ENCODE peak calls at places on chromosomes 11 and 22, in six cellular contexts. B is H9, S is mesendoderm, J is neuronal stem cell, N is IMR-90, W is trophoblast cell. E is an unnamed sample.
A peak's percentile ranks its signal among the peaks of the same experiment; 100 is the strongest.

GRCh38 chr11:116193321-116194114 is 579.3 kb downstream of the BUD13 start:
- DNase-seq in B (peak; percentile 82), S (peak; percentile 89), J (peak; percentile 51), N (peak; percentile 62), W (peak; percentile 26), E (peak; percentile 36)

GRCh38 chr22:41092023-41092817 is at the start of gene EP300:
- DNase-seq in B (peak; percentile 62), S (peak; percentile 90), J (peak; percentile 64), N (peak; percentile 68), W (peak; percentile 42), E (peak; percentile 83)

GRCh38 chr11:102114032-102114431 is 3.8 kb downstream of the YAP1 start:
- DNase-seq in B (no peak), S (peak; percentile 46), J (no peak), N (peak; percentile 17), W (no peak), E (peak; percentile 26)

GRCh38 chr22:18110194-18110943 is at the start of gene TUBA8:
- DNase-seq in B (peak; percentile 52), S (peak; percentile 29), J (peak; percentile 30), N (peak; percentile 16), W (no peak), E (peak; percentile 21)

GRCh38 chr11:74311352-74311926 is at the start of gene P4HA3:
- DNase-seq in B (peak; percentile 87), S (peak; percentile 79), J (peak; percentile 39), N (peak; percentile 28), W (peak; percentile 41), E (peak; percentile 40)

GRCh38 chr11:117780456-117780855 is 16.6 kb downstream of the DSCAML1 start:
- DNase-seq in B (no peak), S (no peak), J (no peak), N (no peak), W (no peak), E (no peak)

GRCh38 chr11:17473071-17473744 is 3.4 kb downstream of the ABCC8 start:
- DNase-seq in B (peak; percentile 84), S (peak; percentile 93), J (no peak), N (peak; percentile 7), W (no peak), E (peak; percentile 30)

GRCh38 chr22:46902998-46903916 is 140.8 kb downstream of the TBC1D22A start:
- DNase-seq in B (peak; percentile 64), S (peak; percentile 36), J (no peak), N (no peak), W (no peak), E (no peak)

GRCh38 chr11:102912482-102912830 is 37.7 kb upstream of the MMP12 start:
- DNase-seq in B (no peak), S (peak; percentile 40), J (no peak), N (peak; percentile 9), W (no peak), E (no peak)

GRCh38 chr11:91625495-91625894 is 599.1 kb upstream of the FAT3 start:
- DNase-seq in B (no peak), S (no peak), J (no peak), N (no peak), W (no peak), E (peak; percentile 1)

GRCh38 chr22:39534591-39535301 is 2.2 kb upstream of the RPS19BP1 start:
- DNase-seq in B (peak; percentile 90), S (peak; percentile 85), J (peak; percentile 89), N (peak; percentile 53), W (peak; percentile 52), E (peak; percentile 67)

GRCh38 chr22:30245985-30246901 is at the start of gene LIF:
- DNase-seq in B (peak; percentile 56), S (peak; percentile 49), J (no peak), N (peak; percentile 86), W (no peak), E (peak; percentile 83)

GRCh38 chr11:132126973-132127900 is 756.8 kb downstream of the NTM start:
- DNase-seq in B (peak; percentile 37), S (peak; percentile 57), J (peak; percentile 36), N (peak; percentile 94), W (no peak), E (peak; percentile 78)

GRCh38 chr11:93541884-93542752 is 1.1 kb downstream of the SMCO4 start:
- DNase-seq in B (peak; percentile 72), S (peak; percentile 86), J (no peak), N (peak; percentile 77), W (peak; percentile 47), E (peak; percentile 84)

GRCh38 chr22:43109921-43110443 is 568 bp upstream of the BIK start:
- DNase-seq in B (peak; percentile 46), S (no peak), J (no peak), N (no peak), W (no peak), E (no peak)

GRCh38 chr11:95387319-95387718 is 156.3 kb upstream of the SESN3 start:
- DNase-seq in B (no peak), S (no peak), J (no peak), N (no peak), W (no peak), E (no peak)

GRCh38 chr11:67054851-67055523 is 1.7 kb upstream of the RHOD start:
- DNase-seq in B (no peak), S (peak; percentile 76), J (no peak), N (peak; percentile 88), W (peak; percentile 96), E (peak; percentile 91)

GRCh38 chr11:45252134-45252856 is 33.8 kb downstream of the SYT13 start:
- DNase-seq in B (peak; percentile 92), S (peak; percentile 84), J (peak; percentile 59), N (peak; percentile 7), W (peak; percentile 53), E (peak; percentile 54)

GRCh38 chr22:32649515-32650200 is 151.8 kb upstream of the TIMP3 start:
- DNase-seq in B (no peak), S (no peak), J (no peak), N (peak; percentile 81), W (no peak), E (peak; percentile 93)

GRCh38 chr22:26066534-26066933 is 102.7 kb upstream of the SEZ6L start:
- DNase-seq in B (peak; percentile 66), S (peak; percentile 89), J (peak; percentile 88), N (no peak), W (no peak), E (no peak)

GRCh38 chr11:28621648-28622215 is 513.5 kb downstream of the METTL15 start:
- DNase-seq in B (no peak), S (no peak), J (no peak), N (peak; percentile 29), W (no peak), E (peak; percentile 47)

GRCh38 chr11:134033696-134034491 is 35.0 kb upstream of the JAM3 start:
- DNase-seq in B (peak; percentile 95), S (peak; percentile 98), J (peak; percentile 72), N (peak; percentile 85), W (peak; percentile 46), E (peak; percentile 91)

GRCh38 chr11:9017773-9018172 is 14.0 kb upstream of the NRIP3 start:
- DNase-seq in B (no peak), S (no peak), J (no peak), N (peak; percentile 46), W (peak; percentile 27), E (peak; percentile 45)

GRCh38 chr22:27507935-27508504 is 293.5 kb downstream of the MN1 start:
- DNase-seq in B (no peak), S (no peak), J (no peak), N (peak; percentile 66), W (no peak), E (no peak)

DNA sequence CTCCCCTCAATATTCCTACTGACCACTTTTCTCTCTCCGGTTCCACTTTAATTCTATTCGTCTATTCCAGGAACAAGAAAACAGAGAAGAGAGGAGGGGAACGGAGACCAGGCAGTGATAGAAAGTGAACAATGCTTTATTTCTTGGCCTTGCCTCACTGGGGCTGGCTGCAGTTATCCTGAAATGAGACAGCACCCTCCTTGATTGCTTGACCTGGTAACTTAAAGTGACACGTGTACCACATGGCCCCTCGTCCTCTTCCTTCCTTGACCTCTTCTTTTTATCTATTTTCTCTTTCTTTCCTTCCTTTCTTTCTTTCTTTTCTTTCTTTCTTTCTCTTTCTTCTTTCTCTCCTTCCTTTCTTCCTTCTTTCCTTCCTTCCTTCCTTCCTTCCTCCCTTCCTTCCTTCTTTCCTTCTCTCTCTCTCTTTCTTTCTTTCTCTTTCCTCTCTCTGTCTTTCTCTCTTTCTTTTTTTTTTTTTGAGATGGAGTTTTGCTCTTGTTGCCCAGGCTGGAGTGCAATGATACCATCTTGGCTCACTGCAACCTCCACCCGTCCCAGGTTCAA is 52.8 kb upstream of the CLMP start:
- DNase-seq in B (no peak), S (no peak), J (no peak), N (no peak), W (no peak), E (no peak)
- H3K9ac ChIP-seq in B (no peak overlapping the region), S (no peak overlapping the region), J (no peak overlapping the region), N (peak overlapping the region; percentile 20), W (no peak overlapping the region), E (peak overlapping the region; percentile 72)

DNA sequence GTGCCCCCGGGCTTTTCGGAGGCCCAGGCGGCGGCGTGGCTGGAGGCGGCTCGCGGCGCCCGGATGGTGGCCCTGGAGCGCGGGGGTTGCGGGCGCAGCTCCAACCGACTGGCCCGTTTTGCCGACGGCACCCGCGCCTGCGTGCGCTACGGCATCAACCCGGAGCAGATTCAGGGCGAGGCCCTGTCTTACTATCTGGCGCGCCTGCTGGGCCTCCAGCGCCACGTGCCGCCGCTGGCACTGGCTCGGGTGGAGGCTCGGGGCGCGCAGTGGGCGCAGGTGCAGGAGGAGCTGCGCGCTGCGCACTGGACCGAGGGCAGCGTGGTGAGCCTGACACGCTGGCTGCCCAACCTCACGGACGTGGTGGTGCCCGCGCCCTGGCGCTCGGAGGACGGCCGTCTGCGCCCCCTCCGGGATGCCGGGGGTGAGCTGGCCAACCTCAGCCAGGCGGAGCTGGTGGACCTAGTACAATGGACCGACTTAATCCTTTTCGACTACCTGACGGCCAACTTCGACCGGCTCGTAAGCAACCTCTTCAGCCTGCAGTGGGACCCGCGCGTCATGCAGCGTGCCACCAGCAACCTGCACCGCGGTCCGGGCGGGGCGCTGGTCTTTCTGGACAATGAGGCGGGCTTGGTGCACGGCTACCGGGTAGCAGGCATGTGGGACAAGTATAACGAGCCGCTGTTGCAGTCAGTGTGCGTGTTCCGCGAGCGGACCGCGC is 932 bp downstream of the FJX1 start:
- DNase-seq in B (peak; percentile 74), S (peak; percentile 81), J (peak; percentile 56), N (peak; percentile 37), W (peak; percentile 87), E (peak; percentile 67)
- H3K18ac ChIP-seq in B (peak overlapping the region; percentile 1), S (peak overlapping the region; percentile 94), J (peak overlapping the region; percentile 93), N (peak overlapping the region; percentile 12), W (peak overlapping the region; percentile 83), E (peak overlapping the region; percentile 67)

GRCh38 chr22:45631839-45632238 is 39.8 kb upstream of the ATXN10 start:
- DNase-seq in B (no peak), S (no peak), J (no peak), N (no peak), W (no peak), E (no peak)

GRCh38 chr22:45631140-45631539 is 40.5 kb upstream of the ATXN10 start:
- DNase-seq in B (peak; percentile 81), S (no peak), J (no peak), N (no peak), W (no peak), E (no peak)

GRCh38 chr22:45629469-45630089 is 42.1 kb upstream of the ATXN10 start:
- DNase-seq in B (peak; percentile 77), S (peak; percentile 80), J (no peak), N (no peak), W (no peak), E (no peak)

GRCh38 chr22:45628508-45628907 is 43.1 kb upstream of the ATXN10 start:
- DNase-seq in B (peak; percentile 73), S (no peak), J (no peak), N (no peak), W (no peak), E (no peak)

GRCh38 chr22:45630436-45630835 is 41.2 kb upstream of the ATXN10 start:
- DNase-seq in B (no peak), S (no peak), J (no peak), N (no peak), W (no peak), E (no peak)
- H3K4ac ChIP-seq in B (no peak overlapping the region), S (no peak overlapping the region), J (no peak overlapping the region), N (no peak overlapping the region), W (no peak overlapping the region), E (no peak overlapping the region)

GRCh38 chr11:62794201-62794775 is 2.5 kb upstream of the TMEM223 start:
- DNase-seq in B (no peak), S (no peak), J (no peak), N (no peak), W (peak; percentile 54), E (no peak)
- H3K9ac ChIP-seq in B (no peak overlapping the region), S (no peak overlapping the region), J (no peak overlapping the region), N (no peak overlapping the region), W (no peak overlapping the region), E (peak overlapping the region; percentile 21)